ENCODE peak calls at places on chromosomes 11 and 22, in nine cellular contexts. T is heart left ventricle, Q is endodermal cell, U is PC-3, B is stomach, X is suprapubic skin, F is small intestine, Z is breast epithelium, S is tibial artery. Y is an unnamed sample.

GRCh38 chr11:9601041-9601875 is 27.8 kb downstream of the WEE1 start:
- DNase-seq in S (no peak), Q (peak; percentile 86), U (no peak), T (peak; percentile 37), F (peak; percentile 37), Z (no peak), B (no peak), X (peak; percentile 74), Y (peak; percentile 33)

GRCh38 chr11:60345489-60345888 is 18.4 kb downstream of the MS4A6E start:
- DNase-seq in S (no peak), Q (peak; percentile 80), T (peak; percentile 29), X (no peak), F (peak; percentile 21), U (peak; percentile 54), Z (no peak), B (peak; percentile 46), Y (no peak)

GRCh38 chr22:36366291-36366708 is 21.5 kb downstream of the MYH9 start:
- DNase-seq in X (no peak), S (peak; percentile 90), F (no peak), T (no peak), B (no peak), Z (no peak), Q (peak; percentile 73), U (no peak), Y (peak; percentile 47)

GRCh38 chr11:110261195-110262140 is 34.9 kb downstream of the RDX start:
- DNase-seq in F (no peak), Z (no peak), S (no peak), Q (no peak), T (no peak), U (no peak), B (no peak), X (no peak), Y (no peak)

GRCh38 chr22:19904174-19904856 is 37.3 kb upstream of the COMT start:
- DNase-seq in U (no peak), Z (no peak), B (no peak), X (no peak), F (no peak), T (no peak), Q (no peak), S (no peak), Y (no peak)

GRCh38 chr22:20494978-20495860 is at the start of gene KLHL22:
- DNase-seq in F (peak; percentile 39), U (peak; percentile 30), Z (no peak), X (peak; percentile 79), S (peak; percentile 74), Q (no peak), B (peak; percentile 40), T (peak; percentile 53), Y (no peak)

GRCh38 chr11:65417702-65418430 is 4.7 kb upstream of the NEAT1 start:
- DNase-seq in X (peak; percentile 83), F (no peak), Z (no peak), T (peak; percentile 82), S (peak; percentile 84), B (peak; percentile 50), Q (no peak), U (peak; percentile 9), Y (peak; percentile 17)

GRCh38 chr11:74896311-74896710 is 52.6 kb downstream of the XRRA1 start:
- DNase-seq in Z (no peak), F (no peak), T (peak; percentile 23), S (no peak), B (no peak), X (no peak), Q (no peak), U (no peak), Y (no peak)

GRCh38 chr22:27195104-27195503 is 537.7 kb downstream of the MIAT start:
- DNase-seq in S (no peak), T (peak; percentile 80), U (no peak), Z (no peak), F (no peak), X (peak; percentile 77), B (no peak), Q (no peak), Y (no peak)

DNA sequence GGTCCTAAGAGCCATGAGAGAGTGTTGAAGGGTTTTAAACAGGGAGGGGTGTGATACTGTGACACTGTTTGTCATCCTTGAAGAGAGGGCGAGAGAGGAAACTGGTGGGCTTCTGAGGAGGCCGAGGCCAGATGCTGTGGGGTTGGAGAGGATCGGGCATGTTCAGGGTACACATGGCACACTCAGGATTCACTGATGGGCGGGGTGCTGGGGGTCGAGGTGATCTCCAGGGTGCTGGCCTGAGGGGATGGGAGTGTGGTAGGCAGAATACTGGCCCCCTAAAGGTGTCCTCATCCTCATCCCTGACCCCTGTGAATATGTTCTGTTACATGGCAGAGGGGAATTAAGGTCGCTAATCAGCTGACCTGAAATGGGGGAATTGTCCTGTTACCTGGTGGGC is 7.3 kb downstream of the TBC1D22A start:
- DNase-seq in U (no peak), X (no peak), Q (no peak), F (no peak), B (no peak), Z (no peak), S (no peak), T (no peak), Y (no peak)
- H3K4me1 ChIP-seq in U (peaks cover 13% of the 10 kb centered on the region), X (peaks cover 39% of the 10 kb centered on the region), Q (peaks cover 10% of the 10 kb centered on the region), F (peaks cover 2% of the 10 kb centered on the region), B (peaks cover 72% of the 10 kb centered on the region), Z (peaks cover 10% of the 10 kb centered on the region), S (peaks cover 60% of the 10 kb centered on the region), T (peaks cover 45% of the 10 kb centered on the region), Y (peaks cover 14% of the 10 kb centered on the region)

GRCh38 chr22:46585340-46586122 is 34.7 kb upstream of the GRAMD4 start:
- DNase-seq in U (no peak), B (no peak), F (no peak), Q (no peak), T (peak; percentile 18), Z (no peak), S (no peak), X (no peak), Y (no peak)
- H3K4me1 ChIP-seq in U (no peaks in the 10 kb centered on the region), B (peaks cover 95% of the 10 kb centered on the region), F (peaks cover 24% of the 10 kb centered on the region), Q (peaks cover 14% of the 10 kb centered on the region), T (peaks cover 69% of the 10 kb centered on the region), Z (no peaks in the 10 kb centered on the region), S (peaks cover 6% of the 10 kb centered on the region), X (peaks cover 81% of the 10 kb centered on the region), Y (peaks cover 7% of the 10 kb centered on the region)

GRCh38 chr11:125166903-125167291 is 2.3 kb downstream of the PKNOX2 start:
- DNase-seq in Q (no peak), Z (no peak), T (no peak), B (no peak), F (no peak), S (no peak), X (no peak), U (no peak), Y (no peak)
- H3K4me1 ChIP-seq in Q (peaks cover 42% of the 10 kb centered on the region), Z (no peaks in the 10 kb centered on the region), T (peaks cover 19% of the 10 kb centered on the region), B (peaks cover 53% of the 10 kb centered on the region), F (no peaks in the 10 kb centered on the region), S (peaks cover 58% of the 10 kb centered on the region), X (peaks cover 31% of the 10 kb centered on the region), U (peaks cover 7% of the 10 kb centered on the region), Y (peaks cover 18% of the 10 kb centered on the region)

GRCh38 chr11:64238999-64239398 is 1.9 kb upstream of the FKBP2 start:
- DNase-seq in X (no peak), S (no peak), F (no peak), B (no peak), Q (no peak), U (no peak), T (no peak), Z (no peak), Y (no peak)

GRCh38 chr11:64235427-64236161 is 1.2 kb downstream of the VEGFB start:
- DNase-seq in S (no peak), F (no peak), B (no peak), T (no peak), Z (no peak), U (no peak), Q (no peak), X (no peak), Y (no peak)

GRCh38 chr11:64237484-64237951 is 3.1 kb downstream of the VEGFB start:
- DNase-seq in S (no peak), Q (no peak), X (no peak), F (peak; percentile 84), U (peak; percentile 95), T (no peak), B (peak; percentile 95), Z (peak; percentile 87), Y (no peak)

GRCh38 chr11:64239662-64240466 is 1.0 kb upstream of the FKBP2 start:
- DNase-seq in S (no peak), F (no peak), Z (no peak), T (peak; percentile 34), B (no peak), U (no peak), Q (no peak), X (no peak), Y (no peak)

GRCh38 chr11:64238076-64238475 is 2.8 kb upstream of the FKBP2 start:
- DNase-seq in Q (no peak), U (no peak), S (no peak), Z (no peak), F (no peak), T (no peak), X (no peak), B (no peak), Y (no peak)
- H3K4me1 ChIP-seq in Q (no peaks in the 10 kb centered on the region), U (peaks cover 61% of the 10 kb centered on the region), S (peaks cover 48% of the 10 kb centered on the region), Z (peaks cover 16% of the 10 kb centered on the region), F (no peaks in the 10 kb centered on the region), T (peaks cover 28% of the 10 kb centered on the region), X (peaks cover 81% of the 10 kb centered on the region), B (peaks cover 83% of the 10 kb centered on the region), Y (peaks cover 36% of the 10 kb centered on the region)

GRCh38 chr22:41488076-41488475 is 19.2 kb downstream of the ACO2 start:
- DNase-seq in F (no peak), Q (no peak), Z (no peak), X (no peak), T (no peak), S (no peak), U (no peak), B (no peak), Y (no peak)
- H3K4me1 ChIP-seq in F (peaks cover 12% of the 10 kb centered on the region), Q (no peaks in the 10 kb centered on the region), Z (peaks cover 6% of the 10 kb centered on the region), X (peaks cover 42% of the 10 kb centered on the region), T (peaks cover 63% of the 10 kb centered on the region), S (peaks cover 71% of the 10 kb centered on the region), U (no peaks in the 10 kb centered on the region), B (peaks cover 58% of the 10 kb centered on the region), Y (no peaks in the 10 kb centered on the region)

DNA sequence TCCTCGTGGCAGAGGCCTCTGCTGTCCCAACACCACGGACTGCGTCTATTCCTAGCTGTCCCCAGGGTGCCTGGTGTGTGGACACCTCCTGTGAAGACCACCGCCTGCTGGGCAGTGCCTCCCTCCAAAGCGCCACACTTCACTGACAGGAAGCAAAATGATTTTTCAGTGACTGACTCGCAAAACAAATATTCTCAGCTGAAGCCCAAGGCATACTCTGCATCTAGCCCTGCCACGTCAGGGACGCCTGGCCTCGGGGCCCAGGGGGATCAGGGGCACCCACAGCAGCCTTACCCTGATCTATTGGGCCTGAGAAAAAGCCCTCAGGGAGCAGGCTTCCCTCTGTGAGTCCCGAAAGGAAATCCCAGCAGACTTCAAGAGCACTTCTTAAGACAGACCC is 2.2 kb downstream of the BRD1 start:
- DNase-seq in S (no peak), F (no peak), Q (no peak), U (peak; percentile 49), X (no peak), Z (no peak), T (no peak), B (no peak), Y (no peak)
- H3K4me1 ChIP-seq in S (peaks cover 51% of the 10 kb centered on the region), F (no peaks in the 10 kb centered on the region), Q (no peaks in the 10 kb centered on the region), U (peaks cover 17% of the 10 kb centered on the region), X (peaks cover 57% of the 10 kb centered on the region), Z (peaks cover 21% of the 10 kb centered on the region), T (peaks cover 30% of the 10 kb centered on the region), B (peaks cover 45% of the 10 kb centered on the region), Y (peaks cover 49% of the 10 kb centered on the region)

Y was measured in effector memory CD4-positive, alpha-beta T cell.